ENCODE peak calls at places on chromosomes 12 and 14, in four cellular contexts. S, Z, K and F are unnamed samples.
A peak's percentile ranks its signal among the peaks of the same experiment; 100 is the strongest.

GRCh38 chr14:105090493-105091334 is 25.5 kb upstream of the GPR132 start:
- DNase-seq in Z (peak; percentile 42), K (peak; percentile 91), S (peak; percentile 95), F (peak; percentile 97)

GRCh38 chr12:124094733-124095132 is 121.7 kb downstream of the ZNF664 start:
- DNase-seq in K (no peak), S (no peak), Z (no peak), F (no peak)

GRCh38 chr12:388547-389137 is 478 bp downstream of the KDM5A start:
- DNase-seq in Z (no peak), S (peak; percentile 55), K (peak; percentile 15), F (no peak)

GRCh38 chr14:77051101-77051500 is 22.6 kb upstream of the IRF2BPL start:
- DNase-seq in Z (no peak), K (peak; percentile 42), S (no peak), F (no peak)

GRCh38 chr12:106851306-106851705 is 76.8 kb downstream of the RIC8B start:
- DNase-seq in Z (no peak), S (no peak), K (no peak), F (no peak)

GRCh38 chr14:102095871-102096568 is 9.2 kb upstream of the HSP90AA1 start:
- DNase-seq in Z (no peak), S (no peak), K (no peak), F (peak; percentile 75)

GRCh38 chr14:22848391-22849164 is 12.2 kb downstream of the MMP14 start:
- DNase-seq in Z (peak; percentile 62), S (no peak), K (peak; percentile 98), F (peak; percentile 69)

GRCh38 chr12:325886-326285 is 63.2 kb downstream of the KDM5A start:
- DNase-seq in K (peak; percentile 4), S (no peak), Z (no peak), F (no peak)

GRCh38 chr12:8849785-8850184 is 27.4 kb downstream of the A2ML1 start:
- DNase-seq in K (no peak), S (no peak), Z (no peak), F (no peak)

GRCh38 chr12:31321565-31322228 is 4.3 kb downstream of the SINHCAF start:
- DNase-seq in S (no peak), Z (peak; percentile 56), K (no peak), F (no peak)

GRCh38 chr12:51269174-51270066 is 795 bp downstream of the SMAGP start:
- DNase-seq in S (peak; percentile 70), K (peak; percentile 71), Z (peak; percentile 36), F (peak; percentile 97)

GRCh38 chr14:104580961-104581360 is 1.4 kb downstream of the C14orf180 start:
- DNase-seq in S (no peak), K (no peak), Z (peak; percentile 24), F (no peak)

GRCh38 chr14:54627718-54628345 is 60.9 kb downstream of the SAMD4A start:
- DNase-seq in K (peak; percentile 72), S (peak; percentile 33), Z (peak; percentile 75), F (no peak)

GRCh38 chr14:83799230-83799629 is 1730.7 kb upstream of the FLRT2 start:
- DNase-seq in S (no peak), Z (no peak), K (no peak), F (no peak)

GRCh38 chr12:85733441-85733840 is 102.8 kb downstream of the RASSF9 start:
- DNase-seq in Z (peak; percentile 40), K (peak; percentile 66), S (no peak), F (no peak)

GRCh38 chr12:52645120-52645761 is 6.8 kb downstream of the KRT2 start:
- DNase-seq in S (no peak), Z (no peak), K (no peak), F (peak; percentile 31)

GRCh38 chr14:68819260-68819691 is 26.4 kb upstream of the ZFP36L1 start:
- DNase-seq in K (peak; percentile 60), S (peak; percentile 69), Z (peak; percentile 97), F (peak; percentile 82)

GRCh38 chr14:36519431-36520321 is at the start of gene NKX2-1:
- DNase-seq in S (no peak), K (no peak), Z (no peak), F (peak; percentile 87)

GRCh38 chr14:82438416-82438815 is 904.8 kb upstream of the SEL1L start:
- DNase-seq in Z (no peak), S (no peak), K (no peak), F (no peak)

GRCh38 chr12:68739891-68740290 is 6.1 kb upstream of the SLC35E3 start:
- DNase-seq in S (no peak), Z (no peak), K (no peak), F (no peak)

GRCh38 chr12:15520083-15520482 is 197.8 kb downstream of the PTPRO start:
- DNase-seq in Z (no peak), S (no peak), K (no peak), F (peak; percentile 68)

GRCh38 chr12:60577607-60578006 is 981.8 kb downstream of the SLC16A7 start:
- DNase-seq in K (no peak), S (no peak), Z (no peak), F (no peak)

GRCh38 chr12:122459211-122459610 is 36.7 kb upstream of the CLIP1 start:
- DNase-seq in Z (peak; percentile 82), K (peak; percentile 29), S (no peak), F (peak; percentile 24)

GRCh38 chr14:104295681-104296387 is 157.4 kb downstream of the KIF26A start:
- DNase-seq in Z (no peak), K (no peak), S (no peak), F (peak; percentile 49)

GRCh38 chr14:76717508-76717907 is 43.8 kb upstream of the VASH1 start:
- DNase-seq in Z (no peak), K (no peak), S (no peak), F (peak; percentile 35)

GRCh38 chr12:127829974-127830543 is 436.9 kb upstream of the TMEM132C start:
- DNase-seq in K (no peak), S (no peak), Z (no peak), F (no peak)

GRCh38 chr14:58077621-58078020 is 74.4 kb downstream of the ARMH4 start:
- DNase-seq in S (no peak), Z (peak; percentile 94), K (peak; percentile 40), F (no peak)

GRCh38 chr12:95397566-95397965 is 76.4 kb upstream of the METAP2 start:
- DNase-seq in S (no peak), K (no peak), Z (no peak), F (no peak)

GRCh38 chr14:51310453-51311074 is 70.5 kb downstream of the TMX1 start:
- DNase-seq in S (no peak), Z (peak; percentile 66), K (peak; percentile 80), F (no peak)

GRCh38 chr14:96364911-96365310 is 1.6 kb downstream of the GSKIP start:
- DNase-seq in K (no peak), S (no peak), Z (no peak), F (no peak)

GRCh38 chr12:120225200-120225558 is 24.3 kb upstream of the RPLP0 start:
- DNase-seq in S (no peak), Z (no peak), K (no peak), F (peak; percentile 67)

GRCh38 chr14:70032447-70032846 is 153.2 kb downstream of the SMOC1 start:
- DNase-seq in K (no peak), Z (peak; percentile 44), S (no peak), F (peak; percentile 81)

GRCh38 chr14:61406670-61407069 is 85.3 kb downstream of the PRKCH start:
- DNase-seq in S (no peak), Z (no peak), K (no peak), F (no peak)

GRCh38 chr12:12872139-12872933 is 19.0 kb upstream of the GPRC5A start:
- DNase-seq in S (no peak), Z (peak; percentile 95), K (peak; percentile 87), F (peak; percentile 78)

GRCh38 chr12:4114986-4115385 is 158.6 kb upstream of the CCND2 start:
- DNase-seq in K (no peak), S (peak; percentile 53), Z (no peak), F (peak; percentile 68)

GRCh38 chr12:6952121-6952859 is 1.1 kb downstream of the PTPN6 start:
- DNase-seq in K (no peak), S (peak; percentile 39), Z (no peak), F (peak; percentile 55)

GRCh38 chr14:55512421-55512820 is 67.6 kb upstream of the KTN1 start:
- DNase-seq in K (peak; percentile 47), Z (no peak), S (no peak), F (no peak)

GRCh38 chr12:21934173-21934572 is 7.1 kb downstream of the ABCC9 start:
- DNase-seq in K (peak; percentile 38), S (no peak), Z (no peak), F (no peak)

GRCh38 chr14:102655154-102655553 is 62.7 kb downstream of the RCOR1 start:
- DNase-seq in S (no peak), Z (peak; percentile 93), K (peak; percentile 43), F (no peak)

GRCh38 chr14:90344920-90345557 is 13.3 kb upstream of the NRDE2 start:
- DNase-seq in Z (peak; percentile 78), K (peak; percentile 11), S (no peak), F (no peak)